ENCODE peak calls at places on chromosomes 6 and 20, in eight cellular contexts. W, B, V, X, P, J, F and E are unnamed samples.

GRCh38 chr20:23939063-23939462 is 49.5 kb downstream of the GGTLC1 start:
- DNase-seq in V (no peak), X (no peak), B (no peak), P (no peak), J (no peak), F (no peak), W (no peak), E (no peak)

GRCh38 chr6:124823240-124824105 is 138.8 kb upstream of the RNF217 start:
- DNase-seq in W (no peak), P (no peak), J (peak), X (no peak), F (no peak), V (no peak), B (peak), E (no peak)

GRCh38 chr6:127459231-127459641 is at the start of gene KIAA0408:
- DNase-seq in V (peak), B (peak), F (peak), W (peak), J (peak), P (no peak), X (no peak), E (peak)

GRCh38 chr20:4774209-4774608 is 52.5 kb downstream of the PRND start:
- DNase-seq in B (no peak), J (no peak), V (no peak), X (no peak), F (no peak), P (no peak), W (no peak), E (no peak)

GRCh38 chr6:110949679-110950285 is 8.7 kb upstream of the GTF3C6 start:
- DNase-seq in V (no peak), W (no peak), F (no peak), X (no peak), B (peak), P (no peak), J (peak), E (no peak)

GRCh38 chr6:141291322-141291721 is 841.4 kb upstream of the GJE1 start:
- DNase-seq in X (no peak), P (no peak), F (no peak), V (no peak), J (no peak), B (peak), W (no peak), E (no peak)

GRCh38 chr20:39108746-39109145 is 146.6 kb downstream of the DHX35 start:
- DNase-seq in X (no peak), V (no peak), B (peak), P (no peak), W (no peak), J (peak), F (peak), E (no peak)

GRCh38 chr6:13044390-13044789 is 283.9 kb downstream of the TBC1D7 start:
- DNase-seq in X (no peak), J (peak), V (no peak), F (peak), P (no peak), B (no peak), W (no peak), E (no peak)

GRCh38 chr6:39599996-39600395 is 125.2 kb downstream of the KIF6 start:
- DNase-seq in W (no peak), J (no peak), P (no peak), X (no peak), B (no peak), F (peak), V (no peak), E (no peak)

GRCh38 chr20:47295921-47296426 is 60.5 kb downstream of the ZMYND8 start:
- DNase-seq in W (no peak), X (no peak), F (peak), V (peak), P (no peak), B (no peak), J (peak), E (no peak)

GRCh38 chr6:136371951-136372350 is 82.3 kb upstream of the BCLAF1 start:
- DNase-seq in J (peak), B (no peak), V (no peak), P (peak), X (no peak), F (peak), W (no peak), E (no peak)

GRCh38 chr20:40741507-40742106 is 52.6 kb upstream of the MAFB start:
- DNase-seq in P (no peak), W (no peak), F (peak), V (peak), B (peak), X (no peak), J (peak), E (no peak)

GRCh38 chr20:45436732-45437485 is 21.0 kb downstream of the PIGT start:
- DNase-seq in J (peak), B (peak), P (peak), V (peak), F (peak), X (peak), W (peak), E (peak)

DNA sequence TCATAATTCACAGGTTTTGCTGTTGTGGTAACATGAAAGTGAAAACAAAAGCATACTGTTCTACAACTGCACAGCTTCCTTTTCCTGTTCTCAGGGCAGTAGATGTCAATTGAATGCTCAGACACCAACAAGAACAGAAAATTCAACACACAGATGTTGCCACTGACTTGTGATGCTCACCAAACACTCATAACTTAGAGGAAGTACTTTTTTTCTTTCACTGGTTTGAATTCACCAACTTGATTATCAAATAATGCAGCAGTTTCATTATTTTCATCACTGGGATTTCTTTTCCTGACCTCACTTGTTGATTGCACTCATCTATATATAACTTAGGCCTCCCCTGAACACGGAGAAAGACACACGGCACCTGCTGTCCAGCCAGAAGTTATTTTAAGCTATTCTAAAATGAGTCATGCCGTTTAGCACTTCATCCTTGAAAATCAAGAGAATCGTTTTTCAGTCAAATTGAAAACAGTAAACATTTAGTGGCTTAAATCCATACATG is 957 bp downstream of the TXLNB start:
- DNase-seq in B (peak), V (no peak), F (peak), X (peak), W (no peak), J (peak), P (no peak), E (peak)
- H3K4me3 ChIP-seq in B (no peak), V (no peak), F (no peak), X (peak), W (peak), J (peak), P (no peak), E (no peak)

GRCh38 chr20:25984933-25985332 is 288.3 kb upstream of the ZNF337 start:
- DNase-seq in P (no peak), J (peak), F (no peak), X (peak), W (peak), B (peak), V (no peak), E (peak)
- H3K4me3 ChIP-seq in P (peak), J (no peak), F (peak), X (peak), W (peak), B (peak), V (no peak), E (peak)

DNA sequence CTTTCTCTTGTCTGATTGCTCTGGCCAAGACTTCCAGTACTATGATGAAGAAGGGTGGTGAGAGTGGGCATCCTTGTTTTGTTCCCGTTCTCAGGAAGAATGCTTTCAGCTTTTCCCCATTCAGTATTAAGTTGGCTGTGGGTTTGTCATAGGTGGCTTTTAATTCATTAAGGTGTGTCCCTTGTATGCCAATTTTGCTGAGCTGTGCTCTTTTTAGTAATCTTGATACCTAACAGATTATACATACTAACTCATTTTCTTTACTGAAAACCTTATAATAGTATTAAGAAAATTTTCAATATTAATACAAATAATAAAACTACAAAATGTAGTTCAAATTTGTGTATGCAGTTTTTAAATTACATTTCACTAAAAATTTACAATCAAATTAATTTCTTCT is 379.6 kb upstream of the PLCB4 start:
- DNase-seq in B (no peak), P (no peak), J (no peak), F (no peak), W (no peak), V (no peak), X (no peak), E (no peak)
- H3K4me3 ChIP-seq in B (no peak), P (no peak), J (no peak), F (no peak), W (no peak), V (no peak), X (no peak), E (no peak)

GRCh38 chr20:9592419-9592818 is 78.0 kb downstream of the LAMP5 start:
- DNase-seq in W (no peak), X (no peak), J (no peak), V (no peak), P (no peak), B (no peak), F (no peak), E (no peak)
- H3K4me3 ChIP-seq in W (no peak), X (no peak), J (no peak), V (no peak), P (no peak), B (no peak), F (no peak), E (no peak)

GRCh38 chr6:2855061-2855519 is 13.4 kb upstream of the SERPINB1 start:
- DNase-seq in J (peak), F (no peak), W (peak), V (no peak), P (no peak), B (no peak), X (no peak), E (no peak)

GRCh38 chr6:2852921-2853322 is 11.3 kb upstream of the SERPINB1 start:
- DNase-seq in V (no peak), B (no peak), X (no peak), F (no peak), J (no peak), W (no peak), P (no peak), E (no peak)

GRCh38 chr6:2852514-2852855 is 10.8 kb upstream of the SERPINB1 start:
- DNase-seq in J (no peak), X (no peak), V (no peak), B (no peak), P (no peak), F (no peak), W (no peak), E (no peak)

GRCh38 chr6:2853766-2854393 is 12.2 kb upstream of the SERPINB1 start:
- DNase-seq in P (no peak), F (peak), X (peak), W (peak), V (no peak), B (peak), J (peak), E (peak)

GRCh38 chr6:2854394-2854982 is 12.8 kb upstream of the SERPINB1 start:
- DNase-seq in F (no peak), J (peak), P (no peak), X (no peak), W (peak), B (peak), V (no peak), E (no peak)
- H3K4me3 ChIP-seq in F (peak), J (no peak), P (no peak), X (peak), W (peak), B (peak), V (no peak), E (peak)

DNA sequence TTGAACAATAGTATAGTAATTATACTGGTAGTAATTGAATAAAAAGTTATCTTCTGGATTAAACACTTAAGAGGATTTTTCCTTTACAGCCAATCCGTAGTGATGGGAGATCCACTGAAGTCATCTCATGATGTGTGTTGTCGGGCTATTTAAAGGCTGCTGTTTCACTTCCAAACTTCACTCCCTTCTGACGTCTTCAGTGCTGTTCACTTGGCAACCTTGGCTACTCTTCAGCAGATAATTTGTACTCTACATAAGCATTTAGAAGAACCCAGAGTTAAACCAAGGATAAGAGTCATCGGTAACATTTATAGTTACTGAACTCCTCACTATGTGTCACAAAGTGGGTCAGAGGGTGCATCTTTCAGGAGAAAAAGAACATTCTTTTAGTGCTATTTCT is 179.1 kb upstream of the EYA4 start:
- DNase-seq in X (no peak), W (no peak), V (no peak), B (peak), P (peak), J (peak), F (peak), E (peak)
- H3K4me3 ChIP-seq in X (no peak), W (no peak), V (no peak), B (no peak), P (no peak), J (no peak), F (no peak), E (no peak)

DNA sequence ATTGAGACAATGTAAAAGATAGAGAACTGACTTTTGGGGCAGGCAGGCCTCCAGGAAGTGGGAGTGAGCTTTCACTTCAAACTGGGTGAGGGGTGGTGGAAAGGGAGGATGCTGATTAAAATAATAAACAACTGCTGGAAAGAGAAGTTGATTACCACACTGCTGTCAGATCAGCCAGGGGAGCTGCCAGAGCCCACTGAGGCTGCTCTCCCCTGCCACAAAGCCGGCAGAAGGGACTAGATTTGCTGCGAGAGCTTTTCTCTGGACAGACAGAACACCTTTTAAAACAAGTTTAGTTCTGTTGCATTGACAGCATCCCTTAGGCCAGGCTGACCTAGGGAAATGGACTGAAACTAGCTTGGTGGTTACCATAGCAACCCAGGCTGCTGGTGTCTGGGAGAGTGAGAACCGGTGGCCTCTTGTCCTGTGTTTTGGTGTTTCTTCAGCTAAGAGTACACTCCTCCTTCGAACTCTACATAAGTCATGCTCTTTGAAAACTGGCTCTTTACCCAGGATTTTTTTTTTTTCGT is 374.1 kb downstream of the UTRN start:
- DNase-seq in V (no peak), B (peak), J (peak), P (no peak), W (no peak), X (no peak), F (peak), E (peak)
- H3K4me3 ChIP-seq in V (no peak), B (no peak), J (no peak), P (no peak), W (peak), X (no peak), F (no peak), E (no peak)